ENCODE peak calls at places on chromosomes 5 and 9, in eight cellular contexts. Q is MM.1S; O is Peyer's patch; I is CD4-positive, alpha-beta memory T cell; R is keratinocyte; W is HepG2; B is transverse colon; X is right cardiac atrium. D is an unnamed sample.

GRCh38 chr5:58022055-58022454 is 437.8 kb downstream of the PLK2 start:
- DNase-seq in Q (no peak), O (no peak), I (no peak), R (no peak), W (no peak), B (no peak), X (peak), D (no peak)

GRCh38 chr9:15115702-15116639 is 191.0 kb downstream of the TTC39B start:
- DNase-seq in Q (no peak), O (no peak), I (no peak), R (no peak), W (no peak), B (no peak), X (no peak), D (no peak)

GRCh38 chr9:98933890-98934289 is 9.8 kb upstream of the COL15A1 start:
- DNase-seq in Q (no peak), O (no peak), I (no peak), R (no peak), W (no peak), B (no peak), X (no peak), D (no peak)

GRCh38 chr5:154956712-154957111 is 15.8 kb downstream of the MRPL22 start:
- DNase-seq in Q (no peak), O (no peak), I (no peak), R (no peak), W (no peak), B (no peak), X (no peak), D (no peak)

GRCh38 chr5:180166168-180166567 is 42.8 kb downstream of the RASGEF1C start:
- DNase-seq in Q (no peak), O (no peak), I (no peak), R (no peak), W (no peak), B (no peak), X (no peak), D (no peak)

GRCh38 chr5:143208781-143209510 is 194.5 kb downstream of the NR3C1 start:
- DNase-seq in Q (no peak), O (no peak), I (no peak), R (no peak), W (no peak), B (no peak), X (no peak), D (no peak)

GRCh38 chr5:102595332-102595731 is 96.5 kb upstream of the SLCO6A1 start:
- DNase-seq in Q (no peak), O (no peak), I (no peak), R (no peak), W (no peak), B (no peak), X (no peak), D (no peak)

GRCh38 chr9:126916909-126917308 is 2.3 kb downstream of the RALGPS1 start:
- DNase-seq in Q (no peak), O (no peak), I (no peak), R (no peak), W (peak), B (no peak), X (no peak), D (no peak)

GRCh38 chr9:38700695-38701094 is 19.2 kb downstream of the FAM240B start:
- DNase-seq in Q (no peak), O (no peak), I (no peak), R (peak), W (no peak), B (no peak), X (no peak), D (no peak)

GRCh38 chr9:17807670-17808282 is 228.9 kb downstream of the SH3GL2 start:
- DNase-seq in Q (no peak), O (no peak), I (no peak), R (no peak), W (peak), B (peak), X (no peak), D (no peak)

GRCh38 chr5:143355710-143356109 is 47.8 kb downstream of the NR3C1 start:
- DNase-seq in Q (no peak), O (peak), I (peak), R (peak), W (peak), B (peak), X (peak), D (peak)

GRCh38 chr9:3912260-3912659 is 386.5 kb upstream of the RFX3 start:
- DNase-seq in Q (no peak), O (no peak), I (no peak), R (no peak), W (no peak), B (no peak), X (peak), D (no peak)

GRCh38 chr9:138115506-138115905 is 237.9 kb downstream of the CACNA1B start:
- DNase-seq in Q (no peak), O (peak), I (no peak), R (no peak), W (no peak), B (no peak), X (no peak), D (no peak)

GRCh38 chr9:127067603-127068220 is 54.7 kb downstream of the ANGPTL2 start:
- DNase-seq in Q (peak), O (no peak), I (no peak), R (peak), W (no peak), B (no peak), X (no peak), D (no peak)

GRCh38 chr5:119828536-119828935 is 199.2 kb downstream of the FAM170A start:
- DNase-seq in Q (no peak), O (no peak), I (no peak), R (no peak), W (no peak), B (no peak), X (no peak), D (no peak)

GRCh38 chr9:99565203-99565602 is 256.5 kb upstream of the NR4A3 start:
- DNase-seq in Q (no peak), O (no peak), I (no peak), R (no peak), W (no peak), B (no peak), X (peak), D (peak)

GRCh38 chr9:72557549-72557948 is 36.1 kb downstream of the TMC1 start:
- DNase-seq in Q (no peak), O (no peak), I (no peak), R (peak), W (peak), B (peak), X (no peak), D (no peak)

GRCh38 chr5:137611011-137611580 is 112.0 kb upstream of the SPOCK1 start:
- DNase-seq in Q (no peak), O (no peak), I (no peak), R (no peak), W (no peak), B (no peak), X (no peak), D (no peak)

GRCh38 chr5:116536279-116537161 is 38.1 kb downstream of the SEMA6A start:
- DNase-seq in Q (no peak), O (no peak), I (no peak), R (no peak), W (peak), B (peak), X (no peak), D (no peak)

GRCh38 chr9:76545191-76545590 is 86.2 kb downstream of the GCNT1 start:
- DNase-seq in Q (no peak), O (no peak), I (no peak), R (no peak), W (peak), B (peak), X (no peak), D (no peak)

GRCh38 chr5:172005708-172006377 is 595 bp downstream of the FBXW11 start:
- DNase-seq in Q (no peak), O (peak), I (peak), R (no peak), W (peak), B (peak), X (peak), D (peak)

GRCh38 chr5:109691248-109691574 is 1.5 kb downstream of the MAN2A1 start:
- DNase-seq in Q (no peak), O (no peak), I (no peak), R (no peak), W (no peak), B (no peak), X (no peak), D (no peak)

GRCh38 chr9:9961934-9962333 is 650.9 kb downstream of the PTPRD start:
- DNase-seq in Q (no peak), O (no peak), I (no peak), R (no peak), W (no peak), B (no peak), X (no peak), D (no peak)

GRCh38 chr5:140565024-140565779 is 574 bp downstream of the SLC35A4 start:
- DNase-seq in Q (no peak), O (no peak), I (no peak), R (no peak), W (no peak), B (no peak), X (no peak), D (no peak)

GRCh38 chr9:92712767-92713166 is 42.8 kb upstream of the IPPK start:
- DNase-seq in Q (no peak), O (no peak), I (no peak), R (no peak), W (no peak), B (no peak), X (no peak), D (no peak)

GRCh38 chr5:32443541-32444190 is 874 bp downstream of the ZFR start:
- DNase-seq in Q (peak), O (no peak), I (peak), R (no peak), W (no peak), B (peak), X (peak), D (peak)

GRCh38 chr9:137355445-137356365 is 53.6 kb upstream of the NRARP start:
- DNase-seq in Q (no peak), O (no peak), I (no peak), R (no peak), W (no peak), B (no peak), X (peak), D (no peak)

GRCh38 chr9:120768870-120769269 is 24.3 kb downstream of the FBXW2 start:
- DNase-seq in Q (no peak), O (no peak), I (no peak), R (no peak), W (peak), B (no peak), X (no peak), D (no peak)

GRCh38 chr5:154287136-154287535 is 96.6 kb downstream of the GALNT10 start:
- DNase-seq in Q (no peak), O (no peak), I (no peak), R (no peak), W (peak), B (no peak), X (peak), D (no peak)

GRCh38 chr9:129451669-129452068 is 169.2 kb downstream of the C9orf50 start:
- DNase-seq in Q (no peak), O (no peak), I (no peak), R (no peak), W (no peak), B (no peak), X (peak), D (no peak)

GRCh38 chr9:34169125-34169524 is 9.7 kb upstream of the UBAP1 start:
- DNase-seq in Q (no peak), O (no peak), I (no peak), R (no peak), W (no peak), B (no peak), X (no peak), D (no peak)

GRCh38 chr5:16522096-16522495 is 56.5 kb upstream of the ZNF622 start:
- DNase-seq in Q (no peak), O (no peak), I (no peak), R (no peak), W (no peak), B (no peak), X (no peak), D (no peak)
- H3K27ac ChIP-seq in Q (no peak), O (peak), I (no peak), R (no peak), W (no peak), B (peak), X (peak), D (peak)

DNA sequence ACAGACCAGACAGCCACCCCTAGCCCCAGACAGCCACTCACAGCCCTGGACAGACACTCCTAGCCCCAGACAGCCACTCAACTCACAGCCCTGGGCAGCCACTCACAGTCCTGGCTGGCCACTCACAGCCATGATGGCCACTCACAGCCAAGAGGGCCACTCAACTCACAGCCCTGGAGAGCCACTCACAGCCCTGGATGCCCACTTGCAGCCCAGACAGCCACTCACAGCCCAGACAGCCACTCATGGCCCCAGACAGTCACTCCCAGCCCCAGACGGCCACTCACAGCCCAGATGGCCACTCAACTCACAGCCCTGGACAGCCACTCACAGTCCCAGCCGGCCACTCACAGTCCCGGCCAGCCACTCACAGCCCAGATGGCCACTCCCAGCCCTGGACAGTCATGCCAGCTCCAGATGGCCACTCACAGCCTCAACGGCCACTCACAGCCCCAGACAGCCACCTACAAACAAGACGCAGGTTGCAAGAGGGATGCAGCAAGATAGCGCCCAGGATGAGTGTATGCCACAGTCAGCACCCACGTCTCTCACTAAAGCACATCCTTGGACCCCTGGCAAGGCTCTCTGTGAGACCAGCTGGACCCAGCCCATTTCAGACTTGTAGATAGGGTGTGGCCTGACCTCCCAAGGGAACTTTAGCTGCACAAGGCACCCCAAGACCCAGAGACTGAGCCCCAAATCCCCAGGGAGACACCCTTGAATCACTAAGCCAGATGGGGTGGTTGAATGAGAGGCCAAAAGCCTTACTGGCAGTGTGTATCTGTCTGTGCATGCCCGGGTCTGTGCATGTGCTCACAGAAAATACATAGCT is 22.5 kb downstream of the ZDHHC11B start:
- DNase-seq in Q (no peak), O (no peak), I (no peak), R (no peak), W (no peak), B (no peak), X (peak), D (no peak)
- H3K4me3 ChIP-seq in Q (no peak), O (no peak), I (no peak), R (no peak), W (no peak), B (no peak), X (no peak), D (no peak)

GRCh38 chr5:10625700-10626472 is 62.0 kb downstream of the ANKRD33B start:
- DNase-seq in Q (no peak), O (no peak), I (no peak), R (no peak), W (no peak), B (no peak), X (no peak), D (no peak)
- H3K27ac ChIP-seq in Q (no peak), O (no peak), I (no peak), R (no peak), W (no peak), B (no peak), X (peak), D (no peak)

DNA sequence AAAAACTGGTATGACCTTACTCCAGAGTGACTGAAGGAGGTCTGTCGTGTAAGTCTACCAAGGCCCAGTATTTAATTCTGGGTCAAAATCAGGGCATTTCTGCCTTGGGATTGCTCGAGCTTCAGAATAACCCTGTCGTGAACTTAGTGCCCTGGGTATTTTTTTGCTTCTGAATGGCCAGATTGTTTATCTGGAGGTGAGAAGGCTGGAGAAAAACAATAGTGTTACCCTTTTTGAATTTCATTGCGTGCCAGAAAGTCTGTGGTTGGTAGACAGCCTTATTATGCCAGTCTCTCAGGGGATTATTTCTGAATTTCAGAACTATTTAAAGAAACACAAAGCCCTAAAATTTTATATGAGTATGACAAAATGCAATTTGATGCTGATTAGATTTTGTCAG is 323.4 kb downstream of the CSNK1G3 start:
- DNase-seq in Q (no peak), O (no peak), I (no peak), R (no peak), W (no peak), B (no peak), X (no peak), D (no peak)
- H3K4me3 ChIP-seq in Q (no peak), O (no peak), I (no peak), R (no peak), W (no peak), B (no peak), X (no peak), D (no peak)

DNA sequence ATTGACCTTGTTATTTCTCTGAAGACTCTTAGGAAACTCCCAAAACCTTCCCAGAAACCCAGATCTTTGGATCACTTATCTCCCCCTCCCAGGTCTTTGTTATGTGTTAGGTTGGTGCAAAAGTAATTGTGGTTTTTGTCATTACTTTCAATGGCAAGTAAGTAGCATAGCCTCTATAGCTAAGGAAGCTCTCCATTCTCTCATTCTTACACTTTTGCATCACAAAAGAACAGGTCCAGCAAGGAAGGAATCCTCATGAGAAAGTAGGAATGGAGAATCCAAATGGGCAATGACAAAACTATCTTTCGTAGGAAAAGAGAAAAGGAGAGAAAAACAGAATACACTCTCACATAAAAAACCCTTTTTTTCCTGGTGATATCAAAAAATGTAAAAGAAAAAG is 81.3 kb upstream of the ELAVL2 start:
- DNase-seq in Q (no peak), O (no peak), I (no peak), R (no peak), W (no peak), B (no peak), X (no peak), D (no peak)
- H3K27ac ChIP-seq in Q (no peak), O (no peak), I (no peak), R (no peak), W (no peak), B (no peak), X (no peak), D (no peak)

GRCh38 chr9:122286764-122287163 is 22.1 kb downstream of the MRRF start:
- DNase-seq in Q (no peak), O (no peak), I (no peak), R (no peak), W (no peak), B (no peak), X (no peak), D (no peak)
- H3K4me3 ChIP-seq in Q (no peak), O (no peak), I (no peak), R (no peak), W (no peak), B (no peak), X (no peak), D (no peak)

GRCh38 chr5:24747327-24747726 is 102.5 kb upstream of the CDH10 start:
- DNase-seq in Q (no peak), O (no peak), I (no peak), R (no peak), W (no peak), B (no peak), X (no peak), D (no peak)

GRCh38 chr5:24742334-24742733 is 97.6 kb upstream of the CDH10 start:
- DNase-seq in Q (no peak), O (no peak), I (no peak), R (no peak), W (no peak), B (no peak), X (no peak), D (no peak)
- H3K27ac ChIP-seq in Q (no peak), O (no peak), I (no peak), R (no peak), W (no peak), B (no peak), X (no peak), D (no peak)

GRCh38 chr9:135166566-135166965 is 79.1 kb downstream of the OLFM1 start:
- DNase-seq in Q (no peak), O (no peak), I (no peak), R (no peak), W (no peak), B (no peak), X (no peak), D (no peak)
- H3K4me3 ChIP-seq in Q (no peak), O (no peak), I (no peak), R (no peak), W (no peak), B (no peak), X (no peak), D (no peak)

DNA sequence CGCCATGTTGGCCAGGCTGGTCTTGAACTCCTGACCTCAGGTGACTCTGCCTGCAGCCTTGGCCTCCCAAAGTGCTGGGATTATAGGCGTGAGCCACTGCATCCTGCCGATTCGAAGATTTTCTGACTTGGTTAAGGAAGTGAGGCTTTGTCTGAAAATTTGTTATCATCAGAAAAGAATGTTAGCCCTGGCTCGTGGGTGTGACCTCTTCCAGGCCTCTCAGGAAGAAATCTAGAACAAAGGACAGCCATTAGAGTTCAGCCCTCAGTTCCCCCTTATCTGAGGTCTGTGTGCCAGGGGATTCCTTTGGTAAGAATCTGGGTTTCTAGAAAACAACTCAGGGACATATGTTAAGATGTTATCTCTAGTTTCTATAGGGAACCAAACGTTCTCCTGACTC is 6.2 kb downstream of the OR2S2 start:
- DNase-seq in Q (no peak), O (no peak), I (no peak), R (no peak), W (no peak), B (no peak), X (peak), D (no peak)
- H3K27ac ChIP-seq in Q (no peak), O (no peak), I (no peak), R (no peak), W (no peak), B (no peak), X (peak), D (peak)

DNA sequence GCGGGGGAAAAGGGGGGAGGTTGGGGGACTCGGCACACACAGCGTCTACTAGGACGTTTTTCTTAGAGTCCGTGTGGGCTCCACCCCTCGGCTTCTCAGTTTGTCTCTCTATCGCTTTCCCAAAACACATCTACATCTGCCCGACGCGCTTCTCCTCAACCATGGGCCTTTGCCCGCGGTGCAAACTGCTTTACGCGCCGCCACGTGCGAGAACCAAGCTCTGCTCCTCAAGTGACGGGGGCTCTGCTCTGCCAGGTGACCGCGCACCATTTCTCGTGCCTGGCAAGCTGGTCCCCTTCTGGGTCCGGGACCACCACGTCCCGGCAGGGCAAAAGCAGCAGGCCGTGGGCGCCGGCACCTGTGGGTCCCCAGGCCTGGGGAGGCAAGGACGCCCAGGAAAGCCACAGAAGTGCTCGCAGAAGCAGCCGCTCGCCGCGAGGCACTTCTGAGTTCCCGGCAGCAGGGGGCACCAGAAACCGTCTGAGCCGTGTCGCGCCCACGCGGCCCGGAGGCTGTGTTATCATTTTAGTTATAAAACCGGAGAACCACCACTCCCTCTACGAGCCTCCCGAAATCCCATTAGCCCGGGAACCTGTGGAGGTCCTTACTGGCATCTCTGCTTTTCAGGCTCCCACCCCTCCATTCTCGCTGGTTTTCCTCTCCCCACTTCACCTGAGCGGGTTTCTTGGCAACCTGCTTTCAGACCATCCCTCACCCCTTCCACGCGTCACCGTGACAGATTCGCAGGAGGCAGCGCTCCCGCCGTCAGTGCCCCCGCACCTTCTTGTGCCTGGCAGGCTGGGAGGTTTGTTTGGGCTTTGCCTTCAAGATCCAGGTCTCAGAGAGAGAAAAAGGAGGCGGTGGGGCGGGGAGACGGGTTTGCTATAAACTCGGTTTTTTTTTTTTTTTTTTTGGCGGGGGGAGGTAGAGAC is 2.5 kb downstream of the GDNF start:
- DNase-seq in Q (peak), O (peak), I (no peak), R (no peak), W (no peak), B (peak), X (peak), D (peak)
- H3K4me3 ChIP-seq in Q (peak), O (peak), I (no peak), R (peak), W (no peak), B (peak), X (peak), D (peak)